ENCODE peak calls at places on chromosomes 16 and 17, in eight cellular contexts. S, H, L, E, Z, C, U and M are unnamed samples.

GRCh38 chr16:11087691-11088431 is 143.5 kb downstream of the CLEC16A start:
- DNase-seq in S (no peak), H (peak; percentile 17), L (peak; percentile 52), E (no peak), Z (no peak), C (peak; percentile 27), U (no peak), M (no peak)

GRCh38 chr17:77235370-77236080 is 94.8 kb downstream of the SEC14L1 start:
- DNase-seq in S (peak; percentile 44), H (no peak), L (no peak), E (no peak), Z (peak; percentile 56), C (no peak), U (no peak), M (peak; percentile 88)

GRCh38 chr16:5845046-5845445 is 747.5 kb upstream of the EEF2KMT start:
- DNase-seq in S (no peak), H (no peak), L (no peak), E (no peak), Z (no peak), C (no peak), U (no peak), M (no peak)

GRCh38 chr17:76264425-76264754 is 758 bp upstream of the UBALD2 start:
- DNase-seq in S (no peak), H (no peak), L (no peak), E (no peak), Z (no peak), C (no peak), U (no peak), M (no peak)

GRCh38 chr17:21394265-21394664 is 18.1 kb downstream of the KCNJ12 start:
- DNase-seq in S (no peak), H (no peak), L (no peak), E (no peak), Z (no peak), C (no peak), U (no peak), M (no peak)

GRCh38 chr16:47617732-47618131 is 156.6 kb downstream of the PHKB start:
- DNase-seq in S (no peak), H (no peak), L (no peak), E (no peak), Z (no peak), C (no peak), U (no peak), M (no peak)

GRCh38 chr16:56405977-56406376 is 19.4 kb downstream of the AMFR start:
- DNase-seq in S (no peak), H (no peak), L (no peak), E (no peak), Z (no peak), C (no peak), U (no peak), M (no peak)

GRCh38 chr17:66255112-66255511 is 25.9 kb upstream of the APOH start:
- DNase-seq in S (peak; percentile 76), H (peak; percentile 70), L (no peak), E (no peak), Z (no peak), C (no peak), U (peak; percentile 36), M (no peak)

GRCh38 chr16:28321700-28322411 is 29.5 kb downstream of the SBK1 start:
- DNase-seq in S (peak; percentile 46), H (no peak), L (peak; percentile 70), E (no peak), Z (no peak), C (peak; percentile 27), U (no peak), M (peak; percentile 76)

GRCh38 chr17:418421-418751 is 65.8 kb upstream of the RPH3AL start:
- DNase-seq in S (no peak), H (peak; percentile 80), L (no peak), E (no peak), Z (no peak), C (no peak), U (no peak), M (no peak)

GRCh38 chr16:1610841-1611653 is 825 bp downstream of the IFT140 start:
- DNase-seq in S (no peak), H (no peak), L (no peak), E (no peak), Z (no peak), C (no peak), U (no peak), M (no peak)

DNA sequence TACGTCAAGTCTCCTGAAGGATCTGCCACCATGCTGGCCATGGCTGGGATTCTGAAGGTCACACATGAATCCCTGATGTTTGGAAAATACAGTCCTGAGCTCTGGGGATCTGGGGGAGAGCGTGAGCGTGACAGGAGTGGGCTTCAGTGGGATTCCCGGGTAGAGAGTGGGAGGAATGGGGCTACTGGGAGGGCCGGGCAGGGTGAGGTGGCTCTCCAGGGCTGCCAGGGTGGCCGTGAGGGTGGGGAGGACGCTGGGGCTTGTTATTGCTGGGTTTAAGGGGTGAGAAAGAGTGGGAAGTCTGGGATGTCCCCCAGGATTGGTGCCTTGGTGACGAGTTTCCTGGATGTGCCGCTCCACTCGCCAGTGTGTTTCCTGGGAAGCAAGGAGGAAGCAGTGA is 31.3 kb downstream of the FOXL1 start:
- DNase-seq in S (no peak), H (no peak), L (no peak), E (no peak), Z (no peak), C (no peak), U (no peak), M (no peak)
- H3K27ac ChIP-seq in S (no peak overlapping the region), H (no peak overlapping the region), L (no peak overlapping the region), E (no peak overlapping the region), Z (no peak overlapping the region), C (no peak overlapping the region), U (no peak overlapping the region), M (peak overlapping the region; percentile 57)

DNA sequence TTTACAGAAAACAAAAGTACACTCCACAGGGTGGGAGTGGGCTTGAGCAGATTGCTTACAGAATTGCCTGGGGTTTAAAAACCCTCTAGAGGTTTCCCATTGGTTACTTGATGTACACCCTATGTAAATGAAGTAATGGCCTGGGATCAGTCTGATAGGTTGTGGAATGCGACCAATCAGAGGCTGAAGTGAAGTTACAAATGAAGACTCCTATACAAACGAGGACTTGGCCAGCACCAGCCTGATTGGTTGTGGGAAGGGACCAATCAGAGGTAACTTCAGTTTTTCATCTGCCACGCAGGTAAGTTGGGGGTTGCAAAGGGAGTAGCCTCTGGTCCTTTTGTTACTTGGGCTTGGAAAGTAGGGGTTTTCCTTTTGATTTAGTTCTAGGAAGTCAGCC is 8.8 kb downstream of the EEF2K start:
- DNase-seq in S (no peak), H (no peak), L (no peak), E (no peak), Z (no peak), C (no peak), U (no peak), M (no peak)
- H3K27me3 ChIP-seq in S (no peaks in the 10 kb centered on the region), H (no peaks in the 10 kb centered on the region), L (no peaks in the 10 kb centered on the region), E (no peaks in the 10 kb centered on the region), Z (no peaks in the 10 kb centered on the region), C (no peaks in the 10 kb centered on the region), U (no peaks in the 10 kb centered on the region), M (no peaks in the 10 kb centered on the region)

GRCh38 chr17:57531648-57532486 is 213.2 kb downstream of the CCDC182 start:
- DNase-seq in S (no peak), H (no peak), L (no peak), E (no peak), Z (no peak), C (no peak), U (no peak), M (no peak)
- H3K4me1 ChIP-seq in S (peaks cover 60% of the 10 kb centered on the region), H (peaks cover 13% of the 10 kb centered on the region), L (peaks cover 16% of the 10 kb centered on the region), E (peaks cover 6% of the 10 kb centered on the region), Z (peaks cover 5% of the 10 kb centered on the region), C (no peaks in the 10 kb centered on the region), U (peaks cover 40% of the 10 kb centered on the region), M (no peaks in the 10 kb centered on the region)

DNA sequence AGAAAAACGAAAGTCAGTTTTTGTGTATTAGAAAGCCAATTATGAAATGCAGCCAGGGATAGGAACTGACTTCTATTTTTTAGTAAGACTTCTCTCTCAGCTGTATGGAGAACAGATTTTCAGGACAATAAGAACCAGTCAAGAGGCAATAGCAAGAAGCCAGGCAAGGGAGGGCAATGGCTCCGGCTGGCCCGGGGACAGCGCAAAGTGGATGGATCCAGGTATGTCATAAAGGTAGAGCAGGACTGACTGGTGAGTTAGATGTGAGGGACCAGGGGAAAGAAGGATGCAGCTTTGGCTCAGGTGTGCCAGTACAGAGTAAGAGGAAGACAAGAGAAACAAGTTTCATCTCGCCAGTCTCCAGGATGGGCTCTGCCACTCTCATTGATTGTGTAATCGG is 12.6 kb upstream of the CCL1 start:
- DNase-seq in S (no peak), H (no peak), L (peak; percentile 12), E (no peak), Z (no peak), C (no peak), U (no peak), M (no peak)
- H3K27ac ChIP-seq in S (no peak overlapping the region), H (no peak overlapping the region), L (no peak overlapping the region), E (no peak overlapping the region), Z (no peak overlapping the region), C (no peak overlapping the region), U (no peak overlapping the region), M (no peak overlapping the region)

DNA sequence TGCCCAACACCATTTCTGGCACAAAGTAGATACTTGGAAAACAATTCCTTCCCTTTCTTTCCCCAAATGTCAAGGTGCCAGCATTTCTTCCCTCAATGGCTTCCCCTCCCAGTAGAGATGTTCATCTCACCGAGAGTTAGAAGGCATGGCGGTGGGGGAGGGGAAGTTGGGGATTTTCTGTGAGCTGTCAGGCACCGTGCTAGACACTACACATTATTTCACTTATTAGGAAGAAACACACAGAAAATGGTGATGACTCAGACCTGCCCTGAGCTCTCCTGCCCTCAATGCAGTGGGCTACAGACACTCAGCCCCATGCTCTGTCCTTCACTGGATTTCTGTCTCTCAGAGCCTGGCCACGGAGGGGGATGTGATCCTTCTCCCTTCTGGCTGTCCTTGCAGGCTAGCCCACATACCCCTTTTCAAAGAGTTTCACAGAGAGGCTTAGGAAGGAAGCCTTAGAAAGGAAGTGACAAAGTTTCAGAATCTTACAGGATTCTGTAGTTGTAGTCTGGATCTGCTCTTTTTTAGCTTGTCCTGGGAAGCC is 12.0 kb upstream of the CCL5 start:
- DNase-seq in S (no peak), H (no peak), L (no peak), E (no peak), Z (no peak), C (no peak), U (no peak), M (no peak)
- H3K27me3 ChIP-seq in S (no peaks in the 10 kb centered on the region), H (no peaks in the 10 kb centered on the region), L (no peaks in the 10 kb centered on the region), E (no peaks in the 10 kb centered on the region), Z (no peaks in the 10 kb centered on the region), C (no peaks in the 10 kb centered on the region), U (no peaks in the 10 kb centered on the region), M (no peaks in the 10 kb centered on the region)

GRCh38 chr17:49747632-49748031 is 16.3 kb downstream of the FAM117A start:
- DNase-seq in S (no peak), H (no peak), L (no peak), E (no peak), Z (no peak), C (no peak), U (no peak), M (no peak)
- H3K4me1 ChIP-seq in S (no peaks in the 10 kb centered on the region), H (peaks cover 89% of the 10 kb centered on the region), L (peaks cover 4% of the 10 kb centered on the region), E (peaks cover 4% of the 10 kb centered on the region), Z (peaks cover 18% of the 10 kb centered on the region), C (peaks cover 43% of the 10 kb centered on the region), U (peaks cover 52% of the 10 kb centered on the region), M (no peaks in the 10 kb centered on the region)

GRCh38 chr16:8812162-8812843 is 14.7 kb downstream of the PMM2 start:
- DNase-seq in S (no peak), H (no peak), L (no peak), E (no peak), Z (no peak), C (no peak), U (no peak), M (no peak)
- H3K27ac ChIP-seq in S (no peak overlapping the region), H (no peak overlapping the region), L (no peak overlapping the region), E (no peak overlapping the region), Z (no peak overlapping the region), C (no peak overlapping the region), U (no peak overlapping the region), M (no peak overlapping the region)